ENCODE peak calls at places on chromosomes 11 and 22, in eight cellular contexts. J, H, F, U, G, Y, A and W are unnamed samples.

GRCh38 chr11:133541331-133542095 is 9.2 kb upstream of the OPCML start:
- DNase-seq in J (no peak), H (no peak), F (no peak), U (no peak), G (no peak), Y (no peak), A (no peak), W (peak)

GRCh38 chr11:58654079-58654907 is 31.8 kb downstream of the CNTF start:
- DNase-seq in J (peak), H (peak), F (peak), U (peak), G (peak), Y (peak), A (peak), W (peak)

GRCh38 chr11:121070951-121071350 is 30.1 kb upstream of the TECTA start:
- DNase-seq in J (no peak), H (no peak), F (no peak), U (no peak), G (no peak), Y (peak), A (no peak), W (no peak)

GRCh38 chr11:114254571-114255146 is 41.5 kb upstream of the NNMT start:
- DNase-seq in J (no peak), H (no peak), F (no peak), U (no peak), G (no peak), Y (no peak), A (no peak), W (no peak)

GRCh38 chr11:106331163-106331562 is 253.7 kb downstream of the AASDHPPT start:
- DNase-seq in J (no peak), H (no peak), F (no peak), U (peak), G (no peak), Y (no peak), A (no peak), W (no peak)

GRCh38 chr11:45864041-45864440 is 16.8 kb downstream of the CRY2 start:
- DNase-seq in J (peak), H (no peak), F (no peak), U (no peak), G (no peak), Y (no peak), A (no peak), W (no peak)

GRCh38 chr11:78689558-78690153 is 115.0 kb upstream of the NARS2 start:
- DNase-seq in J (no peak), H (no peak), F (peak), U (no peak), G (no peak), Y (no peak), A (no peak), W (no peak)

GRCh38 chr11:99803501-99803900 is 782.8 kb downstream of the CNTN5 start:
- DNase-seq in J (no peak), H (no peak), F (no peak), U (no peak), G (no peak), Y (no peak), A (no peak), W (no peak)

GRCh38 chr11:35237860-35238715 is 99.1 kb downstream of the CD44 start:
- DNase-seq in J (no peak), H (peak), F (no peak), U (peak), G (no peak), Y (peak), A (no peak), W (peak)

GRCh38 chr22:48236261-48236660 is 1473.8 kb downstream of the TBC1D22A start:
- DNase-seq in J (no peak), H (no peak), F (no peak), U (no peak), G (no peak), Y (no peak), A (no peak), W (no peak)

GRCh38 chr22:25966448-25966913 is 202.8 kb upstream of the SEZ6L start:
- DNase-seq in J (no peak), H (no peak), F (no peak), U (no peak), G (no peak), Y (no peak), A (no peak), W (no peak)

GRCh38 chr22:17921871-17922821 is 102.2 kb downstream of the MICAL3 start:
- DNase-seq in J (no peak), H (peak), F (no peak), U (no peak), G (no peak), Y (no peak), A (no peak), W (no peak)

GRCh38 chr11:118436639-118437045 is 350 bp downstream of the KMT2A start:
- DNase-seq in J (no peak), H (no peak), F (peak), U (peak), G (peak), Y (no peak), A (peak), W (peak)

GRCh38 chr11:1042626-1043562 is 6.4 kb upstream of the MUC6 start:
- DNase-seq in J (no peak), H (no peak), F (peak), U (no peak), G (no peak), Y (no peak), A (peak), W (no peak)

GRCh38 chr11:117410861-117411725 is 83.4 kb downstream of the CEP164 start:
- DNase-seq in J (no peak), H (no peak), F (no peak), U (no peak), G (no peak), Y (no peak), A (no peak), W (no peak)

GRCh38 chr22:47389201-47389600 is 626.8 kb downstream of the TBC1D22A start:
- DNase-seq in J (no peak), H (no peak), F (peak), U (no peak), G (no peak), Y (no peak), A (no peak), W (no peak)

GRCh38 chr11:77732143-77732542 is 88.4 kb downstream of the RSF1 start:
- DNase-seq in J (no peak), H (no peak), F (no peak), U (no peak), G (no peak), Y (no peak), A (no peak), W (no peak)

GRCh38 chr22:24420072-24420976 is 7.1 kb upstream of the ADORA2A start:
- DNase-seq in J (no peak), H (no peak), F (peak), U (no peak), G (no peak), Y (no peak), A (no peak), W (no peak)

GRCh38 chr22:24420977-24421343 is 6.4 kb upstream of the ADORA2A start:
- DNase-seq in J (no peak), H (no peak), F (no peak), U (no peak), G (no peak), Y (no peak), A (no peak), W (no peak)

GRCh38 chr22:24422078-24422665 is 5.2 kb upstream of the ADORA2A start:
- DNase-seq in J (no peak), H (no peak), F (no peak), U (no peak), G (no peak), Y (no peak), A (no peak), W (no peak)

GRCh38 chr22:24419480-24419860 is 7.9 kb upstream of the ADORA2A start:
- DNase-seq in J (no peak), H (no peak), F (no peak), U (no peak), G (no peak), Y (no peak), A (no peak), W (no peak)

DNA sequence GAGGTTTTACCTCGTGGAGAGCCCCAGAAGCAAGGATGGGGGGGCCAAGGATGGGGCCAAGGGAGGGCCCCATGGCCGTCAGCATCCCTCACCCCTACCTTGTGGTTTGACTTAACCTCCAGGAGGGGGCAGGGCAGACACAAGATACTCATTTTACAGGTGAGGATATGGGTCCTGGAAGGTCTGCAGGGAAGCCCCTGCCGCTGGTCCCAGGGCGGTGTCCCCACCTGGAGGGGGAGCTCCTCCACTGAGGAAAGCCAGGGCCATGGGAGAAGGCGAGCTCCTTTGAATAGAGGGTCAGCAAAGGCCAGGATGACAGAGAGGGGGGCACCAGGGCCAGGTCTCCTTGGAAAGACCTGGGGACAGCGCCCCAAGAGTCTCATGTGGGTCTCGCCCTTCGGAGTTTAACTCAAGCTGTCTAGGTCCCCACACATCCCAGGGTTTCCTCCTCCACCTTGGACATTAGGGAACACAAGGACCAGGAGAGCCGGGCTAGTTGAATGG is 5.9 kb upstream of the ADORA2A start:
- DNase-seq in J (no peak), H (no peak), F (no peak), U (no peak), G (no peak), Y (no peak), A (no peak), W (no peak)
- TF ChIP-seq CTCF in J (peak), H (peak), F (peak), U (peak), G (peak), Y (no peak), A (peak), W (peak)

DNA sequence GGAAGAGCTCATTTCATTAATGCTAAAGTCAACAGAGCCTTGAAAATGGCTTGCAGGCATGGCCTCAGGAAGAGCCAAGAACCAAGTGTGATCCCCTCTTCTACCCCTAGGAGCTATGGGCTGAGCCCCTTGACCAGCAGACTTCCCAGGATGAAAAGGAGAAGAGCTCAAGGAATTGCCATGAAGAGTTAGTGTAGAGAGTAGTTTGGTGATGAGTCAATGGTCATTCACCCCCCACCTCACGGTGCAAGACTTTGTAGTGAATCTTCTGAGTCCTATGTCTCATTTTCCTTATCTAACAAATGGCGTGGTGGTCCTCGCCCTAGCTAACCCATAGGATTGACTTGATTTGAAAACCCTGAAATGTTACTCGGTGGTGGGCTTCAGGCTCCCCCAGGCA is 422.4 kb upstream of the CADM1 start:
- DNase-seq in J (no peak), H (no peak), F (no peak), U (no peak), G (no peak), Y (no peak), A (no peak), W (no peak)
- TF ChIP-seq CTCF in J (no peak), H (no peak), F (no peak), U (no peak), G (no peak), Y (no peak), A (no peak), W (no peak)

DNA sequence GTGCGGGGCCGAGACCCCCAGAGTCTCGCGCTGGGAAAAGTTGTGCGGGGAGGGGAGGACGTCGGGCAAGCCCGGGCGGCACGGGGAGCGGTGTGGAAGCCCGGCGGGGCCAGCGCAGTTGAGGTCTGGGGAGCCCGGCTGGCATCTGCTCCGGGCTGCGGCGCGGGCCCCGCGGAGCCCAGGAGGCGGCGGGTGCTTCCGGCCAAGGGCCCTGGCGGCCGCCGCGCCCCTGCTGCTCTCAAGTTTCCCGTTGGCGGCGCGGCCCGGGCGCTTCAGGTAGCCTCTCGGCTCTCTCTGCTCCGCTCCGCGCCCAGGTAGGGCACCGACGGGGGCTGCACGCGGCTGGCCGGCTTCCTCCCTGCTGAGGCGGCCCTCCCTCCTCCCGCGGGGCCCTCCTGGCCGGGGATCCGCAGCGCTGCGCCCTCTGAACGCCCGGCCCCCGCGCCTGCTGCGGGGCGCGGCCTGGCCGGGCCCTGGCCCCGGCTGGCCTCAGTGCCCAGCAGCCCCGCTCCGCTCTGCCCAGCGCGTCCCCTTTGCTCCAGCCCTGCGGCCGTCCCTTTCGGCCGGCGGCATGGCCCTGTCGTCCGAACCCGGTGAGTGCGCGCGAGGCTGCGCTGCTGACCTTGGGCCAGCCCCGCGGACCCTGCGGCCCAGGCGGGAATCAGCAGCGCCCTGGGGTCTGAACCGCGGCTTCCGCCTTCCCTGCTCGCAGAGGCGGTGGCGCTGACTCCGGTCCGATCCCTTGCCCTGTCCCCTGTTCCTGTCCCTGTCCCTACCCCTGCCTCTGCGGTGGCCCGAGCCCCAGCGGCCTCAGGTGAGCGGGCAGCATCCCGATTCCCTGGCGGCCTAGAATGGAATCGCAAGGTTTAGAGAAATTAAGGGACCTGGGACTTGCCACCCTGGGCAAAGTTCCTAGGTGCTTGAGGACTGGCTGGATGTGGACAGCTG is 4.3 kb upstream of the AMPD3 start:
- DNase-seq in J (no peak), H (peak), F (peak), U (peak), G (peak), Y (peak), A (peak), W (peak)
- TF ChIP-seq CTCF in J (peak), H (peak), F (peak), U (peak), G (peak), Y (peak), A (peak), W (peak)

DNA sequence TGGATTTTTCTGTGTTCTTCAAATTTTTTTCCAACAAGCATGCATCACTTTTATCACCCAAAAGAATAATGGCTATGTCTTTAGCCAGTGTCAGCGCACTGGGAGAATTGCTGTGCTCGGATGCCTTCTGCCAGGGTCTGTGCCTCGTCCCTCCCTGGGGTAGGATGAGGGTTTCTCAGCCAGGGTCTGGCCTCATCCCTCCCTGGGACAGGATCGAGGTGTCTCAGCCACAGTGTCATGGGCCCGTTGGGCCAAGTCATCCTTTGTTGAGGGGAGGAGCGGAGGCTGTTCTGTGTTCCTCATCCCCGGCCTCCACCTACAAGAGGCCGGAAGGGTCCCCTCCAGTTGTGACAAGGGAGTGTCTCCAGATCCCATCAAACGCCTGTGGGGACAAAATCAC is 22.7 kb downstream of the LINC01488 start:
- DNase-seq in J (no peak), H (no peak), F (peak), U (no peak), G (no peak), Y (no peak), A (no peak), W (no peak)
- TF ChIP-seq CTCF in J (no peak), H (no peak), F (no peak), U (no peak), G (no peak), Y (no peak), A (no peak), W (no peak)

DNA sequence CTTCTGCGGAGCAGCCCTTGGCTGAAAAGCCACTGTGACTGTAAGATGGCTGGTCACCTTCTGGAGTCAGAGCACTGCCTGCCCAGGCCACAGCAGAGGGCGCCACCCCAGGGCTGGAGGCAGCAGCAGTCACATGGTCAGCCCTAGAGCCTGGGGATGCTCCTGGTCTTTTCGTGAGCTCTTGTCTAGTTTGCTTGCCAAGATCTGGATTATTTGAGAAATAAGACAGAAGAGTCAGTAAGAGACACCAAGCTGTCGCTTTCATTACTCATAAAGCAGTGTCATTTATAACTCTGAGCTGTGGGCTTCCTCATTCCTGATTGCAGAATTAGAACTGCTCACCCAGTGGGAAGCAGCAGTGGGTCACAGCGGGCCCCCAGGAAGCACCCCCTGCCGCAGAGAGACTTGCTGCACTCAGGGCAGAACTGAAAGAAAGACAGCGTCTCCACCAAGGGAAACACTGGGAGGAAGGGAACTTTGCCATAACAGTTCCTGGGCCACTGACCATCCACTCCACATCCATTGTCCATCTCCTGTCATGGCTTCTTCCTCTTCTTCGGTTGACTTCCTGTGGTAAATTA is 56.7 kb downstream of the PPP6R2 start:
- DNase-seq in J (no peak), H (no peak), F (no peak), U (peak), G (no peak), Y (no peak), A (no peak), W (peak)
- TF ChIP-seq CTCF in J (peak), H (peak), F (no peak), U (peak), G (no peak), Y (peak), A (no peak), W (peak)

GRCh38 chr22:24683671-24684070 is 80.7 kb downstream of the GGT1 start:
- DNase-seq in J (peak), H (no peak), F (no peak), U (peak), G (no peak), Y (peak), A (no peak), W (no peak)
- TF ChIP-seq CTCF in J (no peak), H (no peak), F (no peak), U (no peak), G (no peak), Y (no peak), A (no peak), W (no peak)

GRCh38 chr11:47553417-47553746 is 450 bp upstream of the CELF1 start:
- DNase-seq in J (no peak), H (no peak), F (no peak), U (peak), G (no peak), Y (no peak), A (no peak), W (no peak)
- TF ChIP-seq CTCF in J (no peak), H (no peak), F (no peak), U (peak), G (peak), Y (no peak), A (no peak), W (no peak)

GRCh38 chr22:39132871-39133524 is 19.5 kb downstream of the CBX7 start:
- DNase-seq in J (no peak), H (no peak), F (no peak), U (no peak), G (no peak), Y (no peak), A (peak), W (no peak)

GRCh38 chr22:39136317-39136716 is 16.2 kb downstream of the CBX7 start:
- DNase-seq in J (no peak), H (no peak), F (no peak), U (no peak), G (no peak), Y (no peak), A (peak), W (no peak)

GRCh38 chr22:39134366-39135091 is 18.0 kb downstream of the CBX7 start:
- DNase-seq in J (no peak), H (no peak), F (no peak), U (no peak), G (no peak), Y (no peak), A (peak), W (no peak)

GRCh38 chr22:39133871-39134270 is 18.6 kb downstream of the CBX7 start:
- DNase-seq in J (no peak), H (no peak), F (no peak), U (no peak), G (no peak), Y (no peak), A (no peak), W (no peak)

GRCh38 chr22:39135092-39135896 is 17.2 kb downstream of the CBX7 start:
- DNase-seq in J (no peak), H (peak), F (no peak), U (peak), G (peak), Y (peak), A (peak), W (peak)
- TF ChIP-seq CTCF in J (peak), H (peak), F (no peak), U (peak), G (peak), Y (peak), A (peak), W (peak)

DNA sequence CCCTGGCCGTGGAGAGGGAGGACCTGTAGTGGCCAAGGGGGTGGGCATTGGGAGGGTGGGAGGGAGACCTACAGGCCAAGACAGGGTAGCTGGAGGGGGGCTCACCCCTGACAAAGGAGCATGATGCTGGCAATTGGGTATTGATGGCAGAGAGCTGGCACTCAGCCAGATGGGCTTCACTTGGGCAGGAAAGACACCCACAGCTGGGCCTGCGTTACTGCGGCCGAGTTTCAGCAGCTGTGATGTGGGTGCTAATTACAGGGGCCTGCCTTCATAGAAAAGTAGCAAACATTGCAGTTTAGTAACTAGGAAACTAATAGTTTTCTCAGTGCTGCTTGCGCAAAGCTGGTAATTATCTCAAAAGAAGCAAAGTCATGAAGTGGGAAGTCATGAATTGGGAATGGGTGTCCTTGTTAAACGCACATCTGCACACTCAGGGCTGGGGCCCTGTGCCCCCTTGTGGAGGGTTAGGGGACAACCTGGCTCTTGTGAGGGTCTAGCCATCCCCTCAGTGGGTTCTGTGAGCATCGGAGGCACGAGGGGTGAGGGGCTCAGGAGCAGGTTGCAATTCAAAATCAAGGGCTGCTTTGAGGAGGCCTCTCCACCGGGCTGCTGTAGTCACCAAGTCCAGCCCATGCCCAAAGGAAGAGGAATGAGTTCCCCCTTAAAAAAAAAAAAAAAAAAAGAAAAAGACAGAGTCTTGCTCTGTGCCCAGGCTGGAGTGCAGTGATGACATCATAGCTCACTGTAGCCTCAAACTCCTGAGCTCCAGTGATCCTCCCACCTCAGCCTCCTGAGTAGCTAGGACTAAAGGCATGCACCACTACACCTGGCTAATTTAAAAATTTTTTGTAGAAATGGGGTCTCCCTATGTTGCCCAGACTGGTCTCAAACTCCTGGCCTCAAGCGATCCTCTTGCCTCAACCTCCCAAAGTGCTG is 24.4 kb upstream of the TXNRD2 start:
- DNase-seq in J (no peak), H (no peak), F (peak), U (peak), G (no peak), Y (no peak), A (no peak), W (peak)
- TF ChIP-seq CTCF in J (peak), H (peak), F (no peak), U (peak), G (no peak), Y (peak), A (no peak), W (peak)